ENCODE peak calls at places on chromosomes 13 and 19, in nine cellular contexts. O is astrocyte of the spinal cord, R is psoas muscle, L is neural progenitor cell, D is tibial nerve, Y is Caco-2, K is AG10803, H is kidney epithelial cell, C is NB4. B is an unnamed sample.

GRCh38 chr19:16062789-16063188 is 13.5 kb upstream of the TPM4 start:
- DNase-seq in C (peak), K (no peak), Y (peak), D (no peak), H (no peak), R (peak), L (peak), O (no peak), B (no peak)

GRCh38 chr13:112160558-112160957 is 93.6 kb downstream of the SOX1 start:
- DNase-seq in Y (no peak), R (no peak), H (no peak), C (no peak), L (no peak), K (no peak), D (no peak), O (no peak), B (no peak)

GRCh38 chr13:99378985-99379734 is 72.0 kb upstream of the GPR183 start:
- DNase-seq in Y (no peak), O (no peak), K (no peak), L (no peak), R (no peak), D (no peak), C (no peak), H (no peak), B (no peak)

GRCh38 chr13:42333613-42334328 is 61.8 kb downstream of the AKAP11 start:
- DNase-seq in L (peak), R (no peak), H (peak), D (no peak), O (peak), C (peak), Y (peak), K (peak), B (no peak)

GRCh38 chr13:76828316-76828741 is 57.9 kb downstream of the KCTD12 start:
- DNase-seq in R (no peak), K (peak), Y (no peak), H (no peak), D (no peak), L (no peak), O (no peak), C (no peak), B (peak)

GRCh38 chr19:3361384-3362216 is 4.8 kb upstream of the NFIC start:
- DNase-seq in D (no peak), Y (no peak), K (no peak), H (no peak), R (no peak), C (no peak), O (no peak), L (no peak), B (no peak)

GRCh38 chr19:42229855-42230331 is 9.8 kb downstream of the ZNF526 start:
- DNase-seq in D (no peak), C (no peak), Y (no peak), L (no peak), O (no peak), H (no peak), R (no peak), K (peak), B (peak)

GRCh38 chr19:50232600-50232999 is 29.2 kb downstream of the MYH14 start:
- DNase-seq in D (no peak), C (no peak), Y (no peak), O (no peak), H (no peak), L (no peak), K (no peak), R (no peak), B (no peak)

GRCh38 chr19:1057185-1057857 is 9.6 kb upstream of the ARHGAP45 start:
- DNase-seq in K (peak), D (no peak), L (peak), R (no peak), Y (no peak), O (peak), H (no peak), C (peak), B (peak)

GRCh38 chr19:39805120-39805519 is 26.5 kb downstream of the LEUTX start:
- DNase-seq in C (no peak), H (no peak), R (peak), D (no peak), K (no peak), Y (no peak), O (no peak), L (no peak), B (peak)

GRCh38 chr19:2575734-2576481 is 100.0 kb downstream of the GADD45B start:
- DNase-seq in O (peak), Y (peak), R (peak), L (no peak), H (no peak), D (peak), K (peak), C (no peak), B (peak)

GRCh38 chr13:27962128-27962841 is 6.8 kb downstream of the CDX2 start:
- DNase-seq in K (no peak), Y (peak), O (no peak), C (no peak), R (no peak), H (no peak), D (no peak), L (peak), B (no peak)

GRCh38 chr19:27720155-27720554 is 1492.8 kb downstream of the UQCRFS1 start:
- DNase-seq in C (no peak), R (no peak), D (no peak), H (no peak), K (no peak), Y (no peak), L (no peak), O (no peak), B (no peak)

GRCh38 chr13:105773887-105774538 is 761.4 kb downstream of the EFNB2 start:
- DNase-seq in R (no peak), C (no peak), K (no peak), O (peak), L (peak), D (no peak), Y (peak), H (peak), B (no peak)

GRCh38 chr19:4997297-4997696 is 28.4 kb downstream of the KDM4B start:
- DNase-seq in Y (no peak), D (no peak), H (no peak), K (no peak), O (no peak), C (no peak), R (no peak), L (no peak), B (no peak)

GRCh38 chr13:101204270-101205011 is 211.9 kb downstream of the NALCN start:
- DNase-seq in H (no peak), Y (no peak), D (no peak), L (no peak), C (no peak), K (peak), R (no peak), O (peak), B (no peak)

GRCh38 chr13:21124853-21125252 is 51.5 kb downstream of the SKA3 start:
- DNase-seq in O (peak), D (no peak), Y (no peak), H (peak), K (peak), C (peak), L (peak), R (no peak), B (peak)

GRCh38 chr13:85236431-85236830 is 562.8 kb downstream of the SLITRK6 start:
- DNase-seq in Y (no peak), L (no peak), C (no peak), H (no peak), K (no peak), O (peak), D (no peak), R (no peak), B (peak)

GRCh38 chr19:17579523-17580244 is 24.2 kb downstream of the COLGALT1 start:
- DNase-seq in D (peak), Y (peak), C (peak), L (peak), H (no peak), R (peak), K (peak), O (peak), B (peak)

GRCh38 chr13:92716749-92717148 is 509.9 kb upstream of the GPC6 start:
- DNase-seq in L (no peak), H (no peak), R (no peak), C (no peak), O (peak), Y (no peak), D (peak), K (peak), B (peak)
- TF ChIP-seq CTCF in L (peak), H (no peak), R (no peak), C (no peak), O (peak), Y (no peak), D (no peak), K (peak), B (peak)

GRCh38 chr13:33927315-33927714 is 109.4 kb downstream of the RFC3 start:
- DNase-seq in D (no peak), H (peak), R (no peak), C (peak), K (peak), L (no peak), O (peak), Y (no peak), B (peak)

GRCh38 chr13:33931397-33931987 is 113.5 kb downstream of the RFC3 start:
- DNase-seq in C (peak), L (peak), K (peak), O (peak), R (no peak), H (no peak), D (peak), Y (peak), B (peak)

GRCh38 chr13:33925563-33925962 is 107.6 kb downstream of the RFC3 start:
- DNase-seq in H (no peak), O (no peak), Y (no peak), K (no peak), C (no peak), D (no peak), R (no peak), L (no peak), B (no peak)
- H3K4me3 ChIP-seq in H (no peak), O (no peak), Y (no peak), K (no peak), C (no peak), D (no peak), R (no peak), L (no peak), B (no peak)

GRCh38 chr19:13847900-13848677 is 28.8 kb upstream of the NANOS3 start:
- DNase-seq in L (no peak), K (no peak), O (no peak), C (no peak), H (no peak), R (no peak), Y (no peak), D (no peak), B (no peak)

GRCh38 chr19:13849277-13849676 is 27.7 kb upstream of the NANOS3 start:
- DNase-seq in D (no peak), Y (no peak), O (no peak), L (no peak), C (no peak), K (no peak), R (no peak), H (no peak), B (no peak)

GRCh38 chr19:13848811-13849241 is 28.1 kb upstream of the NANOS3 start:
- DNase-seq in L (no peak), C (no peak), O (no peak), R (no peak), Y (no peak), H (no peak), D (no peak), K (no peak), B (no peak)

GRCh38 chr19:13846533-13847032 is 30.4 kb upstream of the NANOS3 start:
- DNase-seq in D (peak), L (peak), R (peak), C (peak), K (peak), H (peak), Y (peak), O (peak), B (peak)

GRCh38 chr19:13847033-13847899 is 29.7 kb upstream of the NANOS3 start:
- DNase-seq in R (peak), C (peak), L (peak), K (peak), Y (peak), D (peak), O (peak), H (no peak), B (peak)
- TF ChIP-seq CTCF in R (peak), C (no peak), L (peak), K (no peak), Y (peak), D (peak), O (peak), H (peak), B (no peak)

GRCh38 chr13:40985596-40986327 is 33.4 kb downstream of the ELF1 start:
- DNase-seq in Y (no peak), O (no peak), H (no peak), K (no peak), R (no peak), C (no peak), L (no peak), D (no peak), B (no peak)

GRCh38 chr13:40983269-40983668 is 35.8 kb downstream of the ELF1 start:
- DNase-seq in L (no peak), H (no peak), K (no peak), C (no peak), Y (no peak), O (no peak), D (no peak), R (no peak), B (no peak)

GRCh38 chr13:40983725-40984669 is 35.1 kb downstream of the ELF1 start:
- DNase-seq in H (no peak), L (no peak), C (no peak), Y (no peak), O (no peak), K (no peak), R (no peak), D (no peak), B (no peak)

GRCh38 chr13:40986328-40986856 is 32.7 kb downstream of the ELF1 start:
- DNase-seq in D (no peak), O (peak), Y (no peak), K (peak), C (no peak), L (no peak), H (no peak), R (no peak), B (no peak)

GRCh38 chr13:40984670-40985366 is 34.3 kb downstream of the ELF1 start:
- DNase-seq in R (no peak), C (no peak), D (no peak), K (no peak), Y (no peak), H (no peak), L (no peak), O (no peak), B (no peak)
- H3K4me3 ChIP-seq in R (peak), C (peak), D (peak), K (no peak), Y (no peak), H (no peak), L (no peak), O (no peak), B (no peak)

DNA sequence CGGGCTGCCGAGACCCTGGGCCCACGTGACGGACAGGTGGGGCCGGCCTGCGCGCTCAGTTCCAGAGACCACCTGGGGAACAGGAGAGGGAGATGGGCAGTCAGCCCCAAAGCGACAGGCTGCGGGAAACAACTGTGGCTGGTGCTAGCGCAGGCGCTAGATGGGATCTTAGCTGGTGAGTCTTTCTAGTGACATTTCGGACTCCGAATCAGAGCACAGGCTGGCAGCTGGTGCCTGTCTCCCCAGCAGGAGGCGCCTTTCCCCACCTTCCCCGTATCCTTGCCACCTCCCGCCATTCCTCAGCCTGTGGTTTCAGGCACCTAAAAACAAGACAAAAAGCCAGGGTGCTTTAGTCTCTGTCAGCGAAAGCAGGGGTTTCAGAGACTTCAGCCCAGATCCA is 19.4 kb upstream of the RANBP3 start:
- DNase-seq in Y (no peak), O (no peak), L (peak), H (no peak), C (no peak), R (no peak), K (no peak), D (no peak), B (no peak)
- TF ChIP-seq CTCF in Y (no peak), O (peak), L (peak), H (peak), C (no peak), R (no peak), K (no peak), D (no peak), B (no peak)

B was measured in foreskin fibroblast.